ENCODE peak calls at places on chromosomes 4 and X, in five cellular contexts. G is EH, Y is retina, W is T-helper 2 cell, Q is DMS79 treated with DMSO at 0.1 percent for 48 hours. Z is an unnamed sample.

GRCh38 chr4:15756361-15756861 is 21.7 kb upstream of the CD38 start:
- DNase-seq in G (peak), Y (no peak), W (peak), Q (no peak), Z (peak)

GRCh38 chr4:47349323-47349722 is 114.2 kb downstream of the COMMD8 start:
- DNase-seq in Q (no peak), W (no peak), Y (no peak), G (peak), Z (no peak)

GRCh38 chrX:68826113-68826980 is 2.5 kb upstream of the EFNB1 start:
- DNase-seq in W (no peak), Y (no peak), Q (no peak), G (no peak), Z (no peak)

GRCh38 chrX:56745019-56745418 is 16.0 kb downstream of the NBDY start:
- DNase-seq in Q (no peak), G (peak), W (no peak), Y (no peak), Z (no peak)

GRCh38 chrX:130896026-130896425 is 7.0 kb downstream of the ENOX2 start:
- DNase-seq in G (peak), Y (no peak), Q (no peak), W (no peak), Z (no peak)

GRCh38 chr4:132593717-132594400 is 555.2 kb upstream of the PCDH10 start:
- DNase-seq in W (no peak), Y (no peak), Q (no peak), G (no peak), Z (no peak)

GRCh38 chrX:132737743-132738142 is 220.7 kb downstream of the HS6ST2 start:
- DNase-seq in Q (no peak), G (no peak), W (peak), Y (no peak), Z (peak)

GRCh38 chrX:85419293-85419692 is 39.8 kb upstream of the POF1B start:
- DNase-seq in G (no peak), Y (no peak), Q (no peak), W (no peak), Z (no peak)

GRCh38 chrX:132669142-132669541 is 180.3 kb upstream of the MBNL3 start:
- DNase-seq in Q (no peak), G (no peak), W (no peak), Y (no peak), Z (no peak)

GRCh38 chr4:36043901-36044300 is 200.4 kb downstream of the ARAP2 start:
- DNase-seq in G (no peak), Y (no peak), Q (no peak), W (no peak), Z (no peak)

GRCh38 chr4:78033859-78034258 is 23.3 kb upstream of the FRAS1 start:
- DNase-seq in Q (no peak), Y (no peak), G (no peak), W (no peak), Z (no peak)

GRCh38 chr4:37370052-37370451 is 125.5 kb downstream of the NWD2 start:
- DNase-seq in W (no peak), G (no peak), Q (no peak), Y (no peak), Z (no peak)

GRCh38 chrX:24231169-24231568 is 81.6 kb downstream of the ZFX start:
- DNase-seq in Q (no peak), Y (no peak), W (no peak), G (peak), Z (no peak)

GRCh38 chr4:164803702-164804101 is 49.8 kb downstream of the SMIM31 start:
- DNase-seq in Y (no peak), Q (no peak), W (no peak), G (no peak), Z (no peak)

GRCh38 chr4:119692001-119692400 is 63.4 kb upstream of the PDE5A start:
- DNase-seq in G (peak), Y (no peak), W (no peak), Q (no peak), Z (no peak)

GRCh38 chr4:89298788-89299152 is 8.8 kb downstream of the GPRIN3 start:
- DNase-seq in G (peak), Y (no peak), Q (peak), W (peak), Z (no peak)

GRCh38 chrX:111181883-111182400 is 86.0 kb downstream of the PAK3 start:
- DNase-seq in W (no peak), G (no peak), Y (peak), Q (peak), Z (no peak)

GRCh38 chr4:14225683-14226207 is 598.2 kb upstream of the BOD1L1 start:
- DNase-seq in W (no peak), Y (no peak), Q (no peak), G (no peak), Z (no peak)

GRCh38 chr4:38902695-38903094 is 35.1 kb downstream of the FAM114A1 start:
- DNase-seq in Q (no peak), W (no peak), G (peak), Y (no peak), Z (no peak)

GRCh38 chr4:41144812-41145211 is 69.5 kb downstream of the APBB2 start:
- DNase-seq in W (no peak), Y (no peak), Q (no peak), G (peak), Z (no peak)

GRCh38 chrX:19990225-19990518 is 689 bp downstream of the BCLAF3 start:
- DNase-seq in Q (no peak), G (peak), W (no peak), Y (no peak), Z (peak)

GRCh38 chr4:157664726-157665125 is 444.2 kb downstream of the GRIA2 start:
- DNase-seq in W (no peak), G (peak), Y (no peak), Q (no peak), Z (no peak)

GRCh38 chr4:112908511-112908910 is 140.9 kb upstream of the ANK2 start:
- DNase-seq in Y (no peak), Q (no peak), W (no peak), G (no peak), Z (no peak)

GRCh38 chr4:55075823-55076418 is 49.5 kb downstream of the KDR start:
- DNase-seq in Y (no peak), G (no peak), Q (no peak), W (no peak), Z (no peak)

GRCh38 chrX:21806691-21807090 is 32.7 kb upstream of the MBTPS2 start:
- DNase-seq in Q (no peak), W (no peak), G (no peak), Y (no peak), Z (no peak)

GRCh38 chrX:110286126-110286525 is 31.8 kb downstream of the AMMECR1 start:
- DNase-seq in W (no peak), Y (no peak), G (peak), Q (no peak), Z (no peak)

GRCh38 chrX:112997991-112998390 is 157.4 kb upstream of the AMOT start:
- DNase-seq in Y (peak), W (no peak), Q (no peak), G (no peak), Z (no peak)

Z was measured in T-cell.